ENCODE peak calls at places on chromosomes 5 and 9, in eight cellular contexts. Y, V, L, P, B, O, J and I are unnamed samples.

GRCh38 chr5:150105898-150106615 is 19.7 kb upstream of the CSF1R start:
- DNase-seq in Y (no peak), V (no peak), L (peak; percentile 35), P (no peak), B (peak; percentile 65), O (peak; percentile 72), J (no peak), I (no peak)

GRCh38 chr5:2021484-2022176 is 138.9 kb upstream of the IRX4 start:
- DNase-seq in Y (no peak), V (no peak), L (no peak), P (no peak), B (no peak), O (no peak), J (no peak), I (no peak)

GRCh38 chr5:33558489-33558888 is 117.7 kb downstream of the TARS1 start:
- DNase-seq in Y (no peak), V (no peak), L (no peak), P (no peak), B (no peak), O (no peak), J (no peak), I (no peak)

GRCh38 chr9:32378993-32379729 is 5.3 kb upstream of the ACO1 start:
- DNase-seq in Y (peak; percentile 77), V (peak; percentile 50), L (peak; percentile 59), P (peak; percentile 85), B (no peak), O (no peak), J (peak; percentile 81), I (peak; percentile 63)

GRCh38 chr5:124692324-124692723 is 54.1 kb downstream of the ZNF608 start:
- DNase-seq in Y (no peak), V (no peak), L (no peak), P (peak; percentile 91), B (no peak), O (no peak), J (no peak), I (peak; percentile 78)

GRCh38 chr5:35319231-35320002 is 89.1 kb upstream of the PRLR start:
- DNase-seq in Y (peak; percentile 7), V (no peak), L (peak; percentile 70), P (peak; percentile 2), B (peak; percentile 74), O (no peak), J (peak; percentile 74), I (no peak)

GRCh38 chr9:120475341-120475740 is 104.6 kb downstream of the CDK5RAP2 start:
- DNase-seq in Y (no peak), V (no peak), L (no peak), P (peak; percentile 52), B (no peak), O (no peak), J (no peak), I (no peak)

GRCh38 chr9:111386386-111386785 is 56.4 kb upstream of the OR2K2 start:
- DNase-seq in Y (no peak), V (no peak), L (no peak), P (no peak), B (no peak), O (no peak), J (peak; percentile 11), I (no peak)

GRCh38 chr9:68907910-68908309 is 106.0 kb downstream of the PRKACG start:
- DNase-seq in Y (no peak), V (no peak), L (no peak), P (no peak), B (no peak), O (no peak), J (no peak), I (no peak)

GRCh38 chr9:3435732-3436131 is 90.1 kb downstream of the RFX3 start:
- DNase-seq in Y (no peak), V (no peak), L (no peak), P (no peak), B (no peak), O (no peak), J (no peak), I (no peak)

GRCh38 chr5:110727025-110727314 is 499 bp upstream of the TMEM232 start:
- DNase-seq in Y (no peak), V (peak; percentile 20), L (no peak), P (peak; percentile 2), B (no peak), O (no peak), J (peak; percentile 53), I (no peak)

GRCh38 chr5:163385824-163386223 is 51.6 kb upstream of the CCNG1 start:
- DNase-seq in Y (no peak), V (no peak), L (no peak), P (no peak), B (no peak), O (no peak), J (no peak), I (no peak)

GRCh38 chr9:113701741-113702422 is 174.2 kb upstream of the ZNF618 start:
- DNase-seq in Y (no peak), V (no peak), L (no peak), P (no peak), B (no peak), O (no peak), J (no peak), I (no peak)

GRCh38 chr5:150007050-150007449 is 6.5 kb downstream of the HMGXB3 start:
- DNase-seq in Y (no peak), V (no peak), L (no peak), P (no peak), B (no peak), O (no peak), J (no peak), I (no peak)

GRCh38 chr5:7869474-7870136 is 657 bp downstream of the MTRR start:
- DNase-seq in Y (peak; percentile 36), V (no peak), L (no peak), P (no peak), B (peak; percentile 55), O (peak; percentile 75), J (peak; percentile 32), I (no peak)

GRCh38 chr5:104347119-104347708 is 784.6 kb upstream of the NUDT12 start:
- DNase-seq in Y (no peak), V (no peak), L (peak; percentile 19), P (peak; percentile 38), B (no peak), O (no peak), J (peak; percentile 61), I (no peak)

GRCh38 chr9:129458663-129459549 is 162.0 kb downstream of the C9orf50 start:
- DNase-seq in Y (no peak), V (peak; percentile 36), L (peak; percentile 79), P (no peak), B (peak; percentile 61), O (peak; percentile 72), J (no peak), I (no peak)

GRCh38 chr5:94693845-94694370 is 75.4 kb downstream of the SLF1 start:
- DNase-seq in Y (no peak), V (no peak), L (no peak), P (no peak), B (no peak), O (no peak), J (no peak), I (no peak)

GRCh38 chr9:114247086-114247485 is 75.8 kb upstream of the ORM1 start:
- DNase-seq in Y (no peak), V (no peak), L (no peak), P (no peak), B (no peak), O (no peak), J (no peak), I (no peak)

GRCh38 chr5:36606437-36607113 is at the start of gene SLC1A3:
- DNase-seq in Y (peak; percentile 82), V (no peak), L (peak; percentile 56), P (peak; percentile 68), B (peak; percentile 55), O (peak; percentile 71), J (peak; percentile 80), I (no peak)
- H3K27ac ChIP-seq in Y (peak within 1 kb of the TSS; percentile 73), V (no peak within 1 kb of the TSS), L (no peak within 1 kb of the TSS), P (no peak within 1 kb of the TSS), B (peak within 1 kb of the TSS; percentile 52), O (peak within 1 kb of the TSS; percentile 67), J (peak within 1 kb of the TSS; percentile 66), I (no peak within 1 kb of the TSS)

DNA sequence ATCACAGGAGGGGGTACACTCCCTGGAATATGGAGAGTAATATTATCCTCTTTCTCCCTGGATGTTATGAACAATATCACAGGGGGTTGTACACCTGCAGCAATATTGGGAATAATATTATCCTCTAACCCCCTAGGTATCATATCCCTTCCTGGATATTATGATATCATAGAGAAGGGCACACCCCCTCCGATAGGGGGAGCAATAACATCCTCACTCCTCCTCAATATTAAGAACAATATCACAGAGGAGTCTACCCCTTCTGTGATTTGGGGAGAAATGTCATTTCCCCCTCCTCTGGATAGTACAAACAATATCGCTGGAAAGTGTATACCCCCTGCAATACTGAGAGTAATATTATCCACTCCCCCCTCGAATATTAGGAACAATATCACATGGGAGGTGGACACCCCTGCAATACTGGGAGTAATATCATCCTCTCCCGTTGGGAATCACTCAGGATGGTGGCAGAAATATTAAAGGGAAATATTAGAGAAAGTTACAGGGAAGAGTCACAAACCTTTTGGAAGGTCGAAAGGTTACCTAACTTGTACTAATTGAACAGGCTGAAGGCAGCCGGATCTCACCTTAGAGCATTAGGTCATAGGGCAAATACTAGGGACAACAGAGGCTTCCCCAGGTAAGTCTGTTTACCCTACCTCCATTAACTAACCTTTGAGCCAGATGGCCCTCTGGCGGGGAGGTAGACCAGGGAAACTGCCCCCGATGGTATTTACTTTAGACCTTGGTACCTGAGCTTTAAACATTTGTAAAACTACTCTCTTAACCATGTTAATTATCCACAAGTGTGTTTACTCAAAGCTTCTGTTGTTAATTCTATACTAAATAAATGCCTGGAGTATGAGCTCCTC is 57.5 kb upstream of the FREM1 start:
- DNase-seq in Y (no peak), V (no peak), L (no peak), P (no peak), B (no peak), O (no peak), J (no peak), I (no peak)
- TF ChIP-seq CTCF in Y (no peak), V (no peak), L (no peak), P (no peak), B (no peak), O (no peak), J (peak; percentile 47), I (no peak)

GRCh38 chr9:135014341-135015010 is 73.0 kb upstream of the OLFM1 start:
- DNase-seq in Y (no peak), V (no peak), L (no peak), P (no peak), B (no peak), O (no peak), J (no peak), I (no peak)
- H3K27ac ChIP-seq in Y (no peak overlapping the region), V (no peak overlapping the region), L (no peak overlapping the region), P (no peak overlapping the region), B (no peak overlapping the region), O (no peak overlapping the region), J (no peak overlapping the region), I (no peak overlapping the region)

GRCh38 chr5:157384971-157385709 is 74.9 kb upstream of the NIPAL4 start:
- DNase-seq in Y (peak; percentile 34), V (no peak), L (peak; percentile 5), P (peak; percentile 99), B (no peak), O (no peak), J (peak; percentile 98), I (peak; percentile 97)
- TF ChIP-seq CTCF in Y (no peak), V (no peak), L (no peak), P (no peak), B (no peak), O (no peak), J (no peak), I (no peak)

DNA sequence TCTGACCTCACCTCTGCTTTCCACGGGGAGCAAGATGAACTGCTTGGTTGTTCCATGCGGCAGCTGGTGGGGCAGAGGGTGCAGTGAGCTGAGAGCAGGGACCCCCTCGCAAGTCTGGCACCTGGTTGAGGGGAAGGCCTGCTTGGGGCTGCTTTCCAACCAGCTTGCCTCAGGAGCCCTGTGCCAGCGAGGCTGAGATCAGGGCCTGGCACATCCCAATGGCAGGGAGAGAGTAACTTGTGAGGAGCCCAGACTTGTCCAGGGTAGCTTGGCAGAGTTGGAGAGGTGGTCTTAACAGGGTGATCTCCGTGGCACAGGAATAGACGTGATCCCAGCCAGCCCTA is 68.9 kb downstream of the IQGAP2 start:
- DNase-seq in Y (peak; percentile 16), V (no peak), L (no peak), P (no peak), B (no peak), O (no peak), J (no peak), I (no peak)
- H3K27ac ChIP-seq in Y (peak overlapping the region; percentile 96), V (no peak overlapping the region), L (no peak overlapping the region), P (no peak overlapping the region), B (no peak overlapping the region), O (no peak overlapping the region), J (no peak overlapping the region), I (no peak overlapping the region)